ENCODE peak calls at places on chromosomes 4 and X, in nine cellular contexts. One of them, this sample, is unnamed.

GRCh38 chr4:93475730-93476129 is 352.8 kb upstream of the ATOH1 start:
- DNase-seq in endothelial cell of umbilical vein: no peak
- DNase-seq in heart right ventricle: no peak
- DNase-seq in psoas muscle: no peak
- DNase-seq in GM13977: no peak
- DNase-seq in fibroblast of lung: peak; percentile 6
- DNase-seq in mammary epithelial cell: no peak
- DNase-seq in fibroblast of villous mesenchyme: no peak
- DNase-seq in lower lobe of right lung: no peak
- DNase-seq in this sample: peak; percentile 49

GRCh38 chr4:184437988-184438774 is 36.2 kb downstream of the IRF2 start:
- DNase-seq in endothelial cell of umbilical vein: no peak
- DNase-seq in heart right ventricle: no peak
- DNase-seq in psoas muscle: no peak
- DNase-seq in GM13977: no peak
- DNase-seq in fibroblast of lung: no peak
- DNase-seq in mammary epithelial cell: no peak
- DNase-seq in fibroblast of villous mesenchyme: peak; percentile 8
- DNase-seq in lower lobe of right lung: no peak
- DNase-seq in this sample: no peak

GRCh38 chrX:154056739-154057367 is 37.2 kb upstream of the IRAK1 start:
- DNase-seq in endothelial cell of umbilical vein: peak; percentile 31
- DNase-seq in heart right ventricle: no peak
- DNase-seq in psoas muscle: no peak
- DNase-seq in GM13977: no peak
- DNase-seq in fibroblast of lung: no peak
- DNase-seq in mammary epithelial cell: peak; percentile 16
- DNase-seq in fibroblast of villous mesenchyme: peak; percentile 50
- DNase-seq in lower lobe of right lung: no peak
- DNase-seq in this sample: peak; percentile 70

GRCh38 chrX:93791304-93791703 is 117.3 kb downstream of the FAM133A start:
- DNase-seq in endothelial cell of umbilical vein: no peak
- DNase-seq in heart right ventricle: no peak
- DNase-seq in psoas muscle: no peak
- DNase-seq in GM13977: no peak
- DNase-seq in fibroblast of lung: no peak
- DNase-seq in mammary epithelial cell: no peak
- DNase-seq in fibroblast of villous mesenchyme: no peak
- DNase-seq in lower lobe of right lung: no peak
- DNase-seq in this sample: no peak

GRCh38 chr4:146469053-146469452 is 52.7 kb downstream of the SLC10A7 start:
- DNase-seq in endothelial cell of umbilical vein: no peak
- DNase-seq in heart right ventricle: no peak
- DNase-seq in psoas muscle: no peak
- DNase-seq in GM13977: no peak
- DNase-seq in fibroblast of lung: no peak
- DNase-seq in mammary epithelial cell: no peak
- DNase-seq in fibroblast of villous mesenchyme: no peak
- DNase-seq in lower lobe of right lung: no peak
- DNase-seq in this sample: no peak

GRCh38 chrX:49264460-49264859 is at the start of gene FOXP3:
- DNase-seq in endothelial cell of umbilical vein: no peak
- DNase-seq in heart right ventricle: no peak
- DNase-seq in psoas muscle: no peak
- DNase-seq in GM13977: no peak
- DNase-seq in fibroblast of lung: no peak
- DNase-seq in mammary epithelial cell: no peak
- DNase-seq in fibroblast of villous mesenchyme: no peak
- DNase-seq in lower lobe of right lung: no peak
- DNase-seq in this sample: no peak

GRCh38 chr4:1365271-1366178 is 18.5 kb downstream of the UVSSA start:
- DNase-seq in endothelial cell of umbilical vein: no peak
- DNase-seq in heart right ventricle: no peak
- DNase-seq in psoas muscle: peak; percentile 11
- DNase-seq in GM13977: no peak
- DNase-seq in fibroblast of lung: no peak
- DNase-seq in mammary epithelial cell: peak; percentile 75
- DNase-seq in fibroblast of villous mesenchyme: no peak
- DNase-seq in lower lobe of right lung: peak; percentile 79
- DNase-seq in this sample: no peak

GRCh38 chr4:183926950-183927349 is 21.8 kb downstream of the STOX2 start:
- DNase-seq in endothelial cell of umbilical vein: no peak
- DNase-seq in heart right ventricle: no peak
- DNase-seq in psoas muscle: no peak
- DNase-seq in GM13977: no peak
- DNase-seq in fibroblast of lung: no peak
- DNase-seq in mammary epithelial cell: no peak
- DNase-seq in fibroblast of villous mesenchyme: no peak
- DNase-seq in lower lobe of right lung: no peak
- DNase-seq in this sample: no peak

GRCh38 chr4:184016742-184017668 is 111.9 kb downstream of the STOX2 start:
- DNase-seq in endothelial cell of umbilical vein: no peak
- DNase-seq in heart right ventricle: no peak
- DNase-seq in psoas muscle: no peak
- DNase-seq in GM13977: no peak
- DNase-seq in fibroblast of lung: peak; percentile 91
- DNase-seq in mammary epithelial cell: no peak
- DNase-seq in fibroblast of villous mesenchyme: peak; percentile 64
- DNase-seq in lower lobe of right lung: no peak
- DNase-seq in this sample: no peak

GRCh38 chr4:118417325-118417724 is 64.5 kb upstream of the PRSS12 start:
- DNase-seq in endothelial cell of umbilical vein: no peak
- DNase-seq in heart right ventricle: no peak
- DNase-seq in psoas muscle: no peak
- DNase-seq in GM13977: no peak
- DNase-seq in fibroblast of lung: peak; percentile 53
- DNase-seq in mammary epithelial cell: peak; percentile 93
- DNase-seq in fibroblast of villous mesenchyme: peak; percentile 10
- DNase-seq in lower lobe of right lung: no peak
- DNase-seq in this sample: peak; percentile 74

GRCh38 chr4:141102367-141102766 is 30.9 kb downstream of the RNF150 start:
- DNase-seq in endothelial cell of umbilical vein: no peak
- DNase-seq in heart right ventricle: no peak
- DNase-seq in psoas muscle: no peak
- DNase-seq in GM13977: no peak
- DNase-seq in fibroblast of lung: peak; percentile 42
- DNase-seq in mammary epithelial cell: peak; percentile 52
- DNase-seq in fibroblast of villous mesenchyme: peak; percentile 48
- DNase-seq in lower lobe of right lung: no peak
- DNase-seq in this sample: peak; percentile 74

GRCh38 chrX:23861215-23861896 is 46.4 kb downstream of the APOO start:
- DNase-seq in endothelial cell of umbilical vein: no peak
- DNase-seq in heart right ventricle: no peak
- DNase-seq in psoas muscle: no peak
- DNase-seq in GM13977: peak; percentile 34
- DNase-seq in fibroblast of lung: no peak
- DNase-seq in mammary epithelial cell: no peak
- DNase-seq in fibroblast of villous mesenchyme: no peak
- DNase-seq in lower lobe of right lung: no peak
- DNase-seq in this sample: no peak

GRCh38 chr4:15482842-15483241 is 13.2 kb downstream of the CC2D2A start:
- DNase-seq in endothelial cell of umbilical vein: no peak
- DNase-seq in heart right ventricle: no peak
- DNase-seq in psoas muscle: no peak
- DNase-seq in GM13977: no peak
- DNase-seq in fibroblast of lung: no peak
- DNase-seq in mammary epithelial cell: no peak
- DNase-seq in fibroblast of villous mesenchyme: no peak
- DNase-seq in lower lobe of right lung: no peak
- DNase-seq in this sample: no peak

GRCh38 chr4:102169345-102169744 is 175.9 kb downstream of the SLC39A8 start:
- DNase-seq in endothelial cell of umbilical vein: no peak
- DNase-seq in heart right ventricle: no peak
- DNase-seq in psoas muscle: no peak
- DNase-seq in GM13977: no peak
- DNase-seq in fibroblast of lung: no peak
- DNase-seq in mammary epithelial cell: no peak
- DNase-seq in fibroblast of villous mesenchyme: no peak
- DNase-seq in lower lobe of right lung: no peak
- DNase-seq in this sample: no peak

GRCh38 chr4:140071806-140072205 is 82.2 kb downstream of the MAML3 start:
- DNase-seq in endothelial cell of umbilical vein: no peak
- DNase-seq in heart right ventricle: no peak
- DNase-seq in psoas muscle: no peak
- DNase-seq in GM13977: peak; percentile 36
- DNase-seq in fibroblast of lung: peak; percentile 71
- DNase-seq in mammary epithelial cell: peak; percentile 75
- DNase-seq in fibroblast of villous mesenchyme: peak; percentile 84
- DNase-seq in lower lobe of right lung: no peak
- DNase-seq in this sample: no peak

GRCh38 chrX:53695901-53696300 is 9.4 kb upstream of the HUWE1 start:
- DNase-seq in endothelial cell of umbilical vein: no peak
- DNase-seq in heart right ventricle: no peak
- DNase-seq in psoas muscle: no peak
- DNase-seq in GM13977: no peak
- DNase-seq in fibroblast of lung: no peak
- DNase-seq in mammary epithelial cell: no peak
- DNase-seq in fibroblast of villous mesenchyme: no peak
- DNase-seq in lower lobe of right lung: no peak
- DNase-seq in this sample: no peak

GRCh38 chr4:158856852-158857251 is 88.0 kb downstream of the FNIP2 start:
- DNase-seq in endothelial cell of umbilical vein: peak; percentile 70
- DNase-seq in heart right ventricle: no peak
- DNase-seq in psoas muscle: no peak
- DNase-seq in GM13977: peak; percentile 55
- DNase-seq in fibroblast of lung: peak; percentile 77
- DNase-seq in mammary epithelial cell: peak; percentile 25
- DNase-seq in fibroblast of villous mesenchyme: peak; percentile 66
- DNase-seq in lower lobe of right lung: no peak
- DNase-seq in this sample: peak; percentile 49

GRCh38 chr4:158146736-158147135 is 26.1 kb downstream of the GASK1B start:
- DNase-seq in endothelial cell of umbilical vein: no peak
- DNase-seq in heart right ventricle: no peak
- DNase-seq in psoas muscle: no peak
- DNase-seq in GM13977: no peak
- DNase-seq in fibroblast of lung: no peak
- DNase-seq in mammary epithelial cell: no peak
- DNase-seq in fibroblast of villous mesenchyme: no peak
- DNase-seq in lower lobe of right lung: no peak
- DNase-seq in this sample: no peak

GRCh38 chrX:143873343-143873742 is 10.5 kb upstream of the UBE2NL start:
- DNase-seq in endothelial cell of umbilical vein: no peak
- DNase-seq in heart right ventricle: no peak
- DNase-seq in psoas muscle: no peak
- DNase-seq in GM13977: no peak
- DNase-seq in fibroblast of lung: peak; percentile 16
- DNase-seq in mammary epithelial cell: peak; percentile 58
- DNase-seq in fibroblast of villous mesenchyme: no peak
- DNase-seq in lower lobe of right lung: no peak
- DNase-seq in this sample: peak; percentile 84

GRCh38 chr4:110793381-110793801 is 170.5 kb upstream of the PITX2 start:
- DNase-seq in endothelial cell of umbilical vein: no peak
- DNase-seq in heart right ventricle: no peak
- DNase-seq in psoas muscle: no peak
- DNase-seq in GM13977: no peak
- DNase-seq in fibroblast of lung: peak; percentile 14
- DNase-seq in mammary epithelial cell: no peak
- DNase-seq in fibroblast of villous mesenchyme: peak; percentile 80
- DNase-seq in lower lobe of right lung: no peak
- DNase-seq in this sample: no peak

DNA sequence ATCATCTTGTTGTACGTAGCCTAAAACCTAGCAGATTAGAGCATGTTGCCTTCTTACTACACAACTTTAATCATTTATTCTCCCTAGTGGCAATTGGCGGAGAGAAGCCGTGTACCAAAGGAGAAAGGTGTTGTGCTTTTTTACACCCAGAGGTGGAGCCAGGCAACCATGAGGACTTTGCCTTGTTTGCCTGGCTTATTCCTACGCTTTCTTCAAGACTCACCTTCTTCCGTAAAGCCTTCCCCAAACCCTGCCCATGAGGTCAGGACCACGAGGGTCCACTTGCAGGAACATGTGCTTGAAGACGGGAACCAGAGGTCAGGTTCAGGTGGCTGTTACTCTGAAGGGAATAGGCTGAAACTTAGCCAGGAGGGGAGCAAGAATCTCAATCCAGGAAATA is 290.5 kb downstream of the RAB28 start:
- DNase-seq in endothelial cell of umbilical vein: no peak
- DNase-seq in heart right ventricle: no peak
- DNase-seq in psoas muscle: no peak
- DNase-seq in GM13977: no peak
- DNase-seq in fibroblast of lung: no peak
- DNase-seq in mammary epithelial cell: no peak
- DNase-seq in fibroblast of villous mesenchyme: no peak
- DNase-seq in lower lobe of right lung: no peak
- DNase-seq in this sample: no peak
- TF ChIP-seq CTCF in endothelial cell of umbilical vein: no peak
- TF ChIP-seq CTCF in heart right ventricle: no peak
- TF ChIP-seq CTCF in psoas muscle: no peak
- TF ChIP-seq CTCF in GM13977: no peak
- TF ChIP-seq CTCF in fibroblast of lung: no peak
- TF ChIP-seq CTCF in mammary epithelial cell: no peak
- TF ChIP-seq CTCF in fibroblast of villous mesenchyme: no peak
- TF ChIP-seq CTCF in lower lobe of right lung: no peak
- TF ChIP-seq CTCF in this sample: no peak

DNA sequence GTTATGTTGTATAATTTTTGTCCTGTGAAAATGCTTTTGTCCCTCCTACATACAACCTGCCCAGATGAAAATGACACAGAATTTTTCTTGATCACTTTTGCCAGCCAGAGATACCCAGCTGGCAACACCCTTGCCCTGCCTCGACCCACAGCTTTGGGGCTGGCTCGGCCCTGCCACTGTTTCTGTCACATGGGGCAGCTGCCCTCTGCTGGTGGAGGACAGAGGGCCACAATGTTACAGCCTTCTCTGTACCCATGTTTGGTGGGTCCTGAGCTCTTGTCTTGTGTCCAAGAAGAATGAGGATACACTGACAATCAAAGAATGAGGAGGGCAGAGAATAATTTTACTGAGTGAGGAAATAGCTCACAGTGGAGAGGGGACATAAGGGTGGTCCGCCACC is 31.1 kb downstream of the BMP15 start:
- DNase-seq in endothelial cell of umbilical vein: no peak
- DNase-seq in heart right ventricle: no peak
- DNase-seq in psoas muscle: no peak
- DNase-seq in GM13977: no peak
- DNase-seq in fibroblast of lung: no peak
- DNase-seq in mammary epithelial cell: no peak
- DNase-seq in fibroblast of villous mesenchyme: no peak
- DNase-seq in lower lobe of right lung: no peak
- DNase-seq in this sample: peak; percentile 36
- TF ChIP-seq CTCF in endothelial cell of umbilical vein: peak; percentile 18
- TF ChIP-seq CTCF in heart right ventricle: peak; percentile 14
- TF ChIP-seq CTCF in psoas muscle: peak; percentile 24
- TF ChIP-seq CTCF in GM13977: peak; percentile 44
- TF ChIP-seq CTCF in fibroblast of lung: peak; percentile 14
- TF ChIP-seq CTCF in mammary epithelial cell: peak; percentile 63
- TF ChIP-seq CTCF in fibroblast of villous mesenchyme: peak; percentile 23
- TF ChIP-seq CTCF in lower lobe of right lung: peak; percentile 32
- TF ChIP-seq CTCF in this sample: peak; percentile 50

GRCh38 chr4:77052352-77052751 is 23.4 kb downstream of the CCNI start:
- DNase-seq in endothelial cell of umbilical vein: peak; percentile 58
- DNase-seq in heart right ventricle: peak; percentile 31
- DNase-seq in psoas muscle: no peak
- DNase-seq in GM13977: no peak
- DNase-seq in fibroblast of lung: peak; percentile 70
- DNase-seq in mammary epithelial cell: peak; percentile 46
- DNase-seq in fibroblast of villous mesenchyme: peak; percentile 58
- DNase-seq in lower lobe of right lung: no peak
- DNase-seq in this sample: peak; percentile 75
- TF ChIP-seq CTCF in endothelial cell of umbilical vein: peak; percentile 66
- TF ChIP-seq CTCF in heart right ventricle: peak; percentile 45
- TF ChIP-seq CTCF in psoas muscle: peak; percentile 39
- TF ChIP-seq CTCF in GM13977: peak; percentile 64
- TF ChIP-seq CTCF in fibroblast of lung: peak; percentile 29
- TF ChIP-seq CTCF in mammary epithelial cell: peak; percentile 80
- TF ChIP-seq CTCF in fibroblast of villous mesenchyme: peak; percentile 54
- TF ChIP-seq CTCF in lower lobe of right lung: peak; percentile 40
- TF ChIP-seq CTCF in this sample: peak; percentile 45

GRCh38 chr4:113222431-113222979 is 173.1 kb downstream of the ANK2 start:
- DNase-seq in endothelial cell of umbilical vein: no peak
- DNase-seq in heart right ventricle: no peak
- DNase-seq in psoas muscle: no peak
- DNase-seq in GM13977: no peak
- DNase-seq in fibroblast of lung: peak; percentile 1
- DNase-seq in mammary epithelial cell: no peak
- DNase-seq in fibroblast of villous mesenchyme: peak; percentile 40
- DNase-seq in lower lobe of right lung: no peak
- DNase-seq in this sample: no peak
- TF ChIP-seq CTCF in endothelial cell of umbilical vein: no peak
- TF ChIP-seq CTCF in heart right ventricle: no peak
- TF ChIP-seq CTCF in psoas muscle: no peak
- TF ChIP-seq CTCF in GM13977: no peak
- TF ChIP-seq CTCF in fibroblast of lung: no peak
- TF ChIP-seq CTCF in mammary epithelial cell: no peak
- TF ChIP-seq CTCF in fibroblast of villous mesenchyme: no peak
- TF ChIP-seq CTCF in lower lobe of right lung: no peak
- TF ChIP-seq CTCF in this sample: no peak